ENCODE peak calls at places on chromosomes 6 and 20, in five cellular contexts. S, M, F, A and V are unnamed samples.

GRCh38 chr6:26304213-26305096 is 60.5 kb upstream of the BTN3A2 start:
- DNase-seq in S (peak; percentile 40), M (no peak), F (no peak), A (no peak), V (no peak)

GRCh38 chr6:119179842-119180241 is 101.4 kb upstream of the FAM184A start:
- DNase-seq in S (no peak), M (no peak), F (no peak), A (no peak), V (no peak)

GRCh38 chr6:44096615-44097014 is 30.6 kb downstream of the MRPL14 start:
- DNase-seq in S (peak; percentile 73), M (no peak), F (peak; percentile 89), A (peak; percentile 86), V (no peak)

GRCh38 chr6:47852727-47853126 is 70.9 kb downstream of the OPN5 start:
- DNase-seq in S (no peak), M (no peak), F (peak; percentile 59), A (no peak), V (no peak)

GRCh38 chr6:132684267-132684666 is 25.3 kb upstream of the TAAR1 start:
- DNase-seq in S (no peak), M (no peak), F (no peak), A (no peak), V (no peak)

GRCh38 chr6:43708857-43709653 is 21.5 kb upstream of the MRPS18A start:
- DNase-seq in S (no peak), M (no peak), F (no peak), A (no peak), V (no peak)

GRCh38 chr6:133079901-133080300 is 161.3 kb upstream of the EYA4 start:
- DNase-seq in S (no peak), M (no peak), F (no peak), A (no peak), V (no peak)

GRCh38 chr6:159677226-159677901 is 15.7 kb downstream of the SOD2 start:
- DNase-seq in S (no peak), M (no peak), F (no peak), A (no peak), V (no peak)

GRCh38 chr20:4455996-4456395 is 265.7 kb upstream of the PRND start:
- DNase-seq in S (no peak), M (no peak), F (no peak), A (no peak), V (no peak)

GRCh38 chr20:63495771-63496403 is 3.0 kb downstream of the EEF1A2 start:
- DNase-seq in S (peak; percentile 70), M (no peak), F (peak; percentile 51), A (peak; percentile 77), V (no peak)

GRCh38 chr6:142886431-142887170 is 58.4 kb downstream of the HIVEP2 start:
- DNase-seq in S (no peak), M (no peak), F (peak; percentile 52), A (no peak), V (no peak)

GRCh38 chr6:116004841-116005507 is 55.7 kb downstream of the FRK start:
- DNase-seq in S (no peak), M (no peak), F (no peak), A (no peak), V (no peak)

GRCh38 chr6:36160147-36160760 is 29.9 kb downstream of the MAPK13 start:
- DNase-seq in S (no peak), M (no peak), F (no peak), A (no peak), V (no peak)

GRCh38 chr20:17841751-17842191 is 126.8 kb downstream of the SNX5 start:
- DNase-seq in S (peak; percentile 60), M (no peak), F (no peak), A (no peak), V (no peak)

GRCh38 chr20:1979116-1979778 is 14.6 kb downstream of the PDYN start:
- DNase-seq in S (no peak), M (no peak), F (no peak), A (no peak), V (no peak)

GRCh38 chr6:162952343-162952871 is 224.6 kb downstream of the PACRG start:
- DNase-seq in S (no peak), M (no peak), F (no peak), A (no peak), V (no peak)

GRCh38 chr6:112222111-112222726 is 32.1 kb downstream of the LAMA4 start:
- DNase-seq in S (no peak), M (no peak), F (no peak), A (no peak), V (no peak)

GRCh38 chr6:167893416-167893815 is 66.7 kb downstream of the AFDN start:
- DNase-seq in S (no peak), M (no peak), F (peak; percentile 61), A (no peak), V (no peak)

GRCh38 chr6:134822920-134823430 is 126.9 kb downstream of the ALDH8A1 start:
- DNase-seq in S (peak; percentile 45), M (no peak), F (peak; percentile 88), A (peak; percentile 61), V (no peak)

GRCh38 chr6:2196079-2196679 is 49.2 kb downstream of the GMDS start:
- DNase-seq in S (no peak), M (no peak), F (peak; percentile 76), A (peak; percentile 50), V (no peak)

GRCh38 chr20:39851459-39851858 is 837.6 kb downstream of the MAFB start:
- DNase-seq in S (no peak), M (no peak), F (no peak), A (no peak), V (no peak)

GRCh38 chr6:168384045-168385038 is 56.6 kb upstream of the SMOC2 start:
- DNase-seq in S (no peak), M (no peak), F (no peak), A (no peak), V (no peak)

GRCh38 chr6:132084811-132085509 is 133.8 kb upstream of the CCN2 start:
- DNase-seq in S (no peak), M (no peak), F (peak; percentile 45), A (no peak), V (no peak)

GRCh38 chr6:169921853-169922779 is 170.7 kb downstream of the ERMARD start:
- DNase-seq in S (no peak), M (no peak), F (no peak), A (no peak), V (no peak)

GRCh38 chr6:45630801-45631200 is 253.1 kb upstream of the SUPT3H start:
- DNase-seq in S (no peak), M (no peak), F (peak; percentile 26), A (no peak), V (no peak)

GRCh38 chr6:97819680-97820079 is 536.7 kb upstream of the MMS22L start:
- DNase-seq in S (no peak), M (no peak), F (no peak), A (no peak), V (no peak)

GRCh38 chr6:27139753-27140522 is 107.6 kb upstream of the PRSS16 start:
- DNase-seq in S (no peak), M (no peak), F (no peak), A (no peak), V (no peak)

GRCh38 chr6:37495199-37495913 is 4.3 kb downstream of the CCDC167 start:
- DNase-seq in S (no peak), M (no peak), F (no peak), A (no peak), V (no peak)

GRCh38 chr6:168232528-168232927 is 87.0 kb downstream of the DACT2 start:
- DNase-seq in S (no peak), M (no peak), F (no peak), A (no peak), V (no peak)

DNA sequence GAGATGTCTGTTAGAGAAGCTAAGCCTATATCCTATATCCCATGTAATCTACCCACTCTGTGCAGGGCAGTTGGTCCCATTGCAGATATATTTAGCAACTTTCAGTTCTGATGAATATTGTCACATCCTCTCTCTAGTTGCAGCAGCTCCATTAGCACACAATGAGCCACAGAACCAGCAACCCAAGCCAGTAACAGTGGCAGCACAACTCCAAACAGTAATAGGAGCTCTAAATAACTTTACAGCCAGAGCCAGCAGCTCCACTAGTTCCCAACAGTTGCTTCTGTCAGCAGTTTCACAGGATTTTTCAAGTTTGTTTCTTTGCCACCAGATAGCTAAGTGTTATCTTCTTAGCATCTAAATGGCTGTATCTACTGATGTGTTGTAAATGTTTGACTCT is 490.8 kb downstream of the HTR1B start:
- DNase-seq in S (no peak), M (no peak), F (no peak), A (no peak), V (no peak)
- H3K27ac ChIP-seq in S (no peak overlapping the region), M (no peak overlapping the region), F (no peak overlapping the region), A (no peak overlapping the region), V (no peak overlapping the region)

GRCh38 chr6:317068-317451 is 24.8 kb downstream of the DUSP22 start:
- DNase-seq in S (no peak), M (no peak), F (no peak), A (no peak), V (no peak)
- H3K27ac ChIP-seq in S (no peak overlapping the region), M (no peak overlapping the region), F (no peak overlapping the region), A (no peak overlapping the region), V (no peak overlapping the region)

DNA sequence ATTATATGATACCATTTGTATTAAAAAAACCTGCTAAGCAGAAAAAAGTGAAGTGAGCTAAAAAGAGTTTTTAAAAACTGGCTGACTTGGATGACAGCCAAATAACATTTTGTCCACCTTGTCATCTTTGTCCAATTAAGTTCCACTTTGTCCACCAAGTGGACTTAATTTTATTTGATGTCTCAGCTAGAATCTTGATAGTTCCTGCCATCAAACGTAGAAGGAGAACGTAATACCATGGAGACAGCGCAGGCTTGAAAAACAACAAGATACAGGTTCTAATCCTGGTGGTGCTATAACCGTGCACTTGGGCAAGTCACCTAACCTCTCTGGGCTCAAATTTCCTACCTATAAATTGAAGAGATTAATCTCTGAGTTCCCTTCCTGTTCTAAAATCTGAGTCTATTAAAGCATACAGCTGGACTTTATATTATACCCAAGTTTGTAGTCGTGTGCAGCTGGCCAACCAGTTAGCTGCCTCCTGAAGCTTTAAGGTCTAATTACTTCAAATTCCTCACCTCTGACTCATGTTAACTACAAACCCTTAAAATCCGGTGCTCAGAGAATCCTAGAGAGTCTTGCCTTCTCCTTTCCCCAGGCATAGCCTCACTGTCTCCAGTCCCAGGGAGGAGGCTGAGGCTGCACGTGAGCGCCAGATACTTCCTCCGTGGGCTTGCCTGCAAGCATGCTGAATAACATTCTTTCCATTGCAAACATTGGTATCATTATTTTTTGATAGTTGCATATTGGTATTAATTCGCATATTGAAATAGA is 16.8 kb downstream of the TMEM244 start:
- DNase-seq in S (no peak), M (no peak), F (peak; percentile 81), A (no peak), V (no peak)
- H3K27ac ChIP-seq in S (no peak overlapping the region), M (no peak overlapping the region), F (no peak overlapping the region), A (no peak overlapping the region), V (no peak overlapping the region)

DNA sequence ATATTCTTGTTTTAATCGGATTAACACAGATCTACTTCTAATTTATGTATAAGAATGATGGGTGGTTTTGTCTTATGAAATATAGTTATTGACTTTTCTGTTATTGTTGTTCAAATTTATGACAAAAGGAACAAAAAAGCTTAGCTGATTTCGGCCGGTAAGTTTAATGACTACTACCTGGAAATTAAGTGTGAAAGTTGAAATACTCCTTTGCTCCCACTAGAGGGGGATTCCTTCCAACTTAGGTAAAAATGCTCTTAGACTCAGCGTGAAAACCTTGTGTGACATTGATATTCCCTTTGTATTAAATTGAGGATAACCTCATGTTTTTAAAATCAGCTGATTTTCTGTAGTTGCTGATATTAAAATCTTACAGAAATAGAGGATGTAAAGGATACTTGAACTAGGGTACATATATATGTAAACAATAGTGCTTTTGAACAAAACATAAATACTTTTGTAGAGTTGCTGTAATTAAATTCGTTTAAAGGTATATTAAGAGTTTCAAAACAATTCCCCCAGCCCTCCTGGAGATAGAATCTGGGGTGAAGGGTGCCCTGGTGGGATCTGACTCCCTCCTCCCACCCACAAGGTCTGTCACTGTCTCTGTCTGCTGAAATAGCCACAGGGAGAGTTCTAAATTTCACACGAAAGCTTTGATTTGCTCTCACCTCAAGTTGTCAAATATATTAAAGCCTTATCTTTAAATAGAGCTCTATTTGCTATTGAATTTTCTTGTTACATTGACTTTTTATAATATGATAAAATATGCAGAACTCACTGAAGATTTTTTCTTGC is 257.5 kb downstream of the ARID1B start:
- DNase-seq in S (no peak), M (no peak), F (peak; percentile 53), A (no peak), V (no peak)
- H3K27ac ChIP-seq in S (no peak overlapping the region), M (peak overlapping the region; percentile 92), F (no peak overlapping the region), A (no peak overlapping the region), V (no peak overlapping the region)